ENCODE peak calls at places on chromosomes 12 and 14, in nine cellular contexts. J, E, R, H, N, L, C, X and K are unnamed samples.

GRCh38 chr12:2393016-2393415 is 340.2 kb downstream of the CACNA1C start:
- DNase-seq in J (no peak), E (no peak), R (no peak), H (no peak), N (no peak), L (no peak), C (no peak), X (no peak), K (no peak)

GRCh38 chr12:46303039-46303666 is 34.3 kb upstream of the SLC38A1 start:
- DNase-seq in J (peak; percentile 20), E (peak; percentile 55), R (peak; percentile 14), H (no peak), N (no peak), L (peak; percentile 27), C (peak; percentile 33), X (no peak), K (peak; percentile 62)

GRCh38 chr14:44339256-44339655 is 167.8 kb downstream of the FSCB start:
- DNase-seq in J (peak; percentile 47), E (no peak), R (no peak), H (no peak), N (no peak), L (no peak), C (peak; percentile 2), X (no peak), K (peak; percentile 3)

GRCh38 chr14:64364907-64365306 is 23.2 kb upstream of the MTHFD1 start:
- DNase-seq in J (peak; percentile 78), E (peak; percentile 47), R (no peak), H (no peak), N (no peak), L (no peak), C (peak; percentile 68), X (no peak), K (peak; percentile 39)

GRCh38 chr14:32727827-32728226 is 210.9 kb upstream of the NPAS3 start:
- DNase-seq in J (no peak), E (no peak), R (no peak), H (no peak), N (no peak), L (no peak), C (no peak), X (no peak), K (no peak)

GRCh38 chr12:127293507-127294310 is 973.3 kb upstream of the TMEM132C start:
- DNase-seq in J (peak; percentile 50), E (peak; percentile 41), R (peak; percentile 42), H (peak; percentile 55), N (peak; percentile 30), L (peak; percentile 24), C (peak; percentile 33), X (no peak), K (peak; percentile 68)

GRCh38 chr14:92481386-92481785 is 32.2 kb upstream of the RIN3 start:
- DNase-seq in J (peak; percentile 62), E (peak; percentile 67), R (no peak), H (no peak), N (no peak), L (no peak), C (peak; percentile 64), X (no peak), K (peak; percentile 57)

GRCh38 chr14:104549536-104550339 is 29.8 kb upstream of the C14orf180 start:
- DNase-seq in J (no peak), E (no peak), R (no peak), H (no peak), N (no peak), L (no peak), C (no peak), X (no peak), K (no peak)

GRCh38 chr12:57127710-57128518 is at the start of gene LRP1:
- DNase-seq in J (peak; percentile 80), E (peak; percentile 88), R (peak; percentile 88), H (peak; percentile 87), N (peak; percentile 87), L (peak; percentile 70), C (peak; percentile 82), X (peak; percentile 83), K (peak; percentile 85)

GRCh38 chr12:21637985-21638891 is 19.4 kb downstream of the LDHB start:
- DNase-seq in J (peak; percentile 29), E (peak; percentile 48), R (no peak), H (no peak), N (no peak), L (no peak), C (peak; percentile 47), X (no peak), K (peak; percentile 46)

GRCh38 chr12:45703942-45704341 is 25.6 kb upstream of the ARID2 start:
- DNase-seq in J (peak; percentile 33), E (no peak), R (no peak), H (no peak), N (no peak), L (no peak), C (peak; percentile 81), X (no peak), K (no peak)

GRCh38 chr14:36952702-36953101 is 219.7 kb downstream of the SLC25A21 start:
- DNase-seq in J (peak; percentile 84), E (no peak), R (no peak), H (no peak), N (no peak), L (no peak), C (peak; percentile 53), X (no peak), K (peak; percentile 27)

GRCh38 chr12:131860472-131861260 is 32.5 kb downstream of the MMP17 start:
- DNase-seq in J (peak; percentile 38), E (peak; percentile 76), R (no peak), H (peak; percentile 82), N (peak; percentile 41), L (no peak), C (peak; percentile 57), X (peak; percentile 74), K (peak; percentile 49)

DNA sequence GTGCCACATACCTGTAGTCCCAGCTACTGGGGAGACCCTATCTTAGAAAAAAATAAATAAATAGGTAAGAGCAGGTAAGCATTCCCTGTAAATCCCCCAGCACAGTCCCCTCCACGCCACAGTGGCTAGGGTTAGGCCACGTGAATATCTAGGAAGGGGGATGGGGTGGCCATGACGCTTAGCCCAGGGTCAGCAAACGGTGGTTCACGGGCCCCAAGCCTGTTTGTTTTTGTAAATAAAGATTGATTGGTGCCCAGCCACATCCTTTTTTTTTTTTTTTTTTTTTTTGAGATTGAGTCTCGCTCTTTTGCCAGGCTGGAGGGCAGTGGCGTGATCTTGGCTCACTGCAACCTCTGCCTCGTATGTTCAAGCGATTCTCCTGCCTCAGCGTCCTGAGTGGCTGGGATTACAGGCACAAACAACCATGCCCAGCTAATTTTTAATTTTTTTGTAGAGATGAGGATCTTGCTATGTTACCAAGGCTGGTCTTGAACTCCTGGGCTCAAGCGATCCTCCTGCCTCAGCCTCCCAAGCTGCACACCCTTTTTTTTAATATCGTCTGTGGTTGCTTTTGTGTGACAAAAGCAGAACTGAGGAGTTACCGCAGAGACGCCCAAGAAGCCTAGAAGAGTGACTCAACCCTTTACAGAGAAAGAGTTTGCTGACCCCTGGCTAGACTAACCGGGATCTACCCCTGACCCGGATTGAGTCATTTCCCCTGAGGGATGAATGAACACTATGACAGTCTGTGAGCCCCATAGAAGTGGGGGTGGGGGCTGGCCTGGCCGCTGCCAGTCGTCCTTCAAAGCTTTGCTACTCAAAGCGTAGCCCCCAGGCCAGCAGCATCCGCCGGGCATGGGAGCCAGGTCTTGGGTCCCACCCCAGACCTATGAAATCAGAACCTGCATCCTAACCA is 113.7 kb upstream of the NCOR2 start:
- DNase-seq in J (peak; percentile 96), E (peak; percentile 70), R (peak; percentile 89), H (peak; percentile 71), N (peak; percentile 67), L (no peak), C (peak; percentile 95), X (peak; percentile 89), K (peak; percentile 96)
- TF ChIP-seq CTCF in J (peak; percentile 26), E (peak; percentile 25), R (peak; percentile 47), H (peak; percentile 24), N (peak; percentile 57), L (no peak), C (peak; percentile 51), X (peak; percentile 65), K (peak; percentile 51)

DNA sequence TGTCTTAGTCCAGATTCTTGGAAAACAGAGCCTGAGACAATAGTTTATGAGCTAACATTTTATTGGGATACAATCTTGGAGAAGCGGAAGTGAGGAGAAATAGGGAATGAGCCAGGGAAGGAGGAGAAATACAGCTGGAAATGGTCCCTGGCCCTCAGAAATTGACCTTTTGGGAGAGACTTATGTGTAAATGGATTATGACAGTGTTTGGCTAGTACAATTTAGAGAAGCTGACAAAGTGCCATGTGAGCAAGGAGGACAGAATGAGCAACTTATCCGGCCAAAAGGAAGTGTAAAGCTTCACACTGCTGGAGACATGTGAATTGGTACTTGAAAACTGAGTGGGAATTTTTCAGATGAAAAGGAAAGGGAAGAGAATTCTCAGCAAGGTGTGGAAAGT is 2.9 kb downstream of the GLIPR1 start:
- DNase-seq in J (no peak), E (peak; percentile 21), R (no peak), H (no peak), N (no peak), L (no peak), C (no peak), X (no peak), K (no peak)
- H3K4me3 ChIP-seq in J (peak overlapping the region; percentile 43), E (no peak overlapping the region), R (no peak overlapping the region), H (peak overlapping the region; percentile 48), N (peak overlapping the region; percentile 60), L (no peak overlapping the region), C (peak overlapping the region; percentile 11), X (no peak overlapping the region), K (peak overlapping the region; percentile 71)

DNA sequence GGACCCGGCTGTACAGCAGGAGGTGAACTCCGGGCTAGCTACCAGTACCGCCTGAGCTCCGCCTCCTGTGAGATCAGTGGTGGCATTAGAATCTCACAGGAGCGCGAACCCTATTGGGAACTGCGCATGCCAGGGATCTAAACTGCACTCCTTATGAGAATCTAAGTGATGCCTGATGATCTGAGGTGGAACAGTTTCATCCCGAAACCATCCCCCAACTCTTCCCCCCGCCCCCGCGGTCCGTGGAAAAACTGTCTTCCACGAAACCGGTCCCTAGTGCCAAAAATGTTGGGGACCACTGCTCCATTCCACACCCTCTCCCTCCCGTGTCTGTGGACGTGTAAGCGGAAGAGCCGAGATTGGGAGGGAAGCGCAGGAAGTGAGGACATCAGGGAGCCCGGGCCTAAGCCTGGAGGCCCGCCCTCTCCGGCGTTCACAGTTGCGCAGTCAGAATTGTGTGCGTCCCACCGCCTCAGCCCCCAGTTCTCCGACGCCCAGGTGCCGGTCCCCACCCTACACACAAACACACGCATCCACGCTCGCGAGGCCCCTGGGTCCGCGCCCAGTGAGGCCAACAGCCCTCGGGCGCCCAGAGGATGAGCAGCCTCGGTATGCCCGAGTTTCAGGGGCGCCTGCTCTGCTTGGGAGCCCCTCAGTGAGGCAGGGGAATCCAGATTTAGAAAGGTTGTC is 1.8 kb upstream of the RNASE4 start:
- DNase-seq in J (peak; percentile 95), E (peak; percentile 95), R (peak; percentile 91), H (peak; percentile 92), N (peak; percentile 89), L (peak; percentile 63), C (peak; percentile 92), X (peak; percentile 92), K (peak; percentile 93)
- TF ChIP-seq CTCF in J (no peak), E (no peak), R (no peak), H (no peak), N (no peak), L (no peak), C (no peak), X (no peak), K (no peak)

DNA sequence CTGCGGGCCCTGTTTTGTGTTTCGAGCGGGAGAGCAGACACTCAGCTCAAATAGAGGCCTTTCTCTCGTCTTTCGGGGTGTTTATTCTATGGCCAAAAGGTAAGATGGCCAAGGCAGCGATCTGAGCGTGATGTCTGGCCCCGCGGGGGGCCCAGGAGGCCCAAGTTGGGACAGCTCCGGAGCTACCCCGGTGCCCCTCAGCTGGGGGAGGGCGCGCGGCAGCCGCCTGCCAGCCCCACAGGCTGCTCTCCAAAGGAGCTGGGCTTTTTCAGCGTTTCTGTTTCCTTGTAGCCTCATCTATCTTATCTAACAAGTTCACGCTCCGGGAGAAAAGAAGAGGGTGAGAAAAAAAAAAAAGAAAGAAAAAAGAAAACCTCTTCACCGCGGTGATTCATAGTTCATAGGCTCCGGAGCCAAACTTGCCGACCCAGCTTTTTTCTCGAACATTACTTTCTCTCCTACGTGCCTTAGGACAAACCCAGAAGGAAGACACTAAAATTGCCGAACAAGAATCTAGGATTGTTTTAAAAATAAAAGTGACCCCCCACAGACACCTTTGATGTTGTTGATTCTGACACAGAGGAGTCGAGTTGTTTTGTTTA is 7.4 kb upstream of the FOXG1 start:
- DNase-seq in J (peak; percentile 20), E (peak; percentile 16), R (no peak), H (peak; percentile 16), N (no peak), L (no peak), C (no peak), X (no peak), K (no peak)
- H3K4me3 ChIP-seq in J (no peak overlapping the region), E (peak overlapping the region; percentile 10), R (no peak overlapping the region), H (no peak overlapping the region), N (peak overlapping the region; percentile 17), L (no peak overlapping the region), C (no peak overlapping the region), X (no peak overlapping the region), K (no peak overlapping the region)